ENCODE peak calls at places on chromosome 12, in five cellular contexts. E is neuronal stem cell, W is trophoblast cell, U is H1, N is H9. D is an unnamed sample. For H3K4me1, the result is how much of the 10 kb centered on the place peaks cover.

GRCh38 chr12:88328056-88328455 is 185.9 kb downstream of the TMTC3 start:
- DNase-seq in E (no peak), W (no peak), U (no peak), N (no peak), D (no peak)

GRCh38 chr12:31245822-31246469 is 80.0 kb downstream of the SINHCAF start:
- DNase-seq in E (no peak), W (peak), U (no peak), N (peak), D (no peak)

GRCh38 chr12:55797068-55797467 is 20.5 kb downstream of the SARNP start:
- DNase-seq in E (peak), W (peak), U (no peak), N (no peak), D (peak)

GRCh38 chr12:31590730-31591307 is at the start of gene DENND5B:
- DNase-seq in E (peak), W (peak), U (peak), N (peak), D (peak)

GRCh38 chr12:100795193-100796179 is 910 bp downstream of the ANO4 start:
- DNase-seq in E (no peak), W (no peak), U (no peak), N (no peak), D (peak)

GRCh38 chr12:18496156-18496555 is 234.8 kb downstream of the PIK3C2G start:
- DNase-seq in E (no peak), W (no peak), U (no peak), N (no peak), D (no peak)

GRCh38 chr12:110149104-110149660 is 25.0 kb downstream of the IFT81 start:
- DNase-seq in E (no peak), W (no peak), U (no peak), N (no peak), D (no peak)

GRCh38 chr12:64733857-64734256 is 25.3 kb downstream of the GNS start:
- DNase-seq in E (no peak), W (no peak), U (no peak), N (no peak), D (no peak)

GRCh38 chr12:127284021-127284420 is 982.9 kb upstream of the TMEM132C start:
- DNase-seq in E (no peak), W (no peak), U (no peak), N (no peak), D (no peak)

GRCh38 chr12:46516933-46517578 is 144.5 kb upstream of the SLC38A2 start:
- DNase-seq in E (no peak), W (no peak), U (no peak), N (no peak), D (no peak)

GRCh38 chr12:117897379-117898161 is 71.2 kb downstream of the KSR2 start:
- DNase-seq in E (no peak), W (no peak), U (no peak), N (no peak), D (no peak)
- H2BK12ac ChIP-seq in E (no peak), W (no peak), U (peak), N (no peak), D (no peak)

GRCh38 chr12:41058266-41058665 is 129.9 kb upstream of the PDZRN4 start:
- DNase-seq in E (no peak), W (no peak), U (no peak), N (no peak), D (no peak)

GRCh38 chr12:41051909-41052308 is 136.2 kb upstream of the PDZRN4 start:
- DNase-seq in E (no peak), W (no peak), U (no peak), N (no peak), D (no peak)

GRCh38 chr12:41053046-41053445 is 135.1 kb upstream of the PDZRN4 start:
- DNase-seq in E (no peak), W (no peak), U (no peak), N (no peak), D (no peak)

GRCh38 chr12:41052441-41052840 is 135.7 kb upstream of the PDZRN4 start:
- DNase-seq in E (no peak), W (no peak), U (no peak), N (no peak), D (no peak)

GRCh38 chr12:41055875-41056577 is 132.1 kb upstream of the PDZRN4 start:
- DNase-seq in E (no peak), W (no peak), U (no peak), N (no peak), D (peak)
- H3K14ac ChIP-seq in E (no peak), W (no peak), U (no peak), N (no peak), D (no peak)

DNA sequence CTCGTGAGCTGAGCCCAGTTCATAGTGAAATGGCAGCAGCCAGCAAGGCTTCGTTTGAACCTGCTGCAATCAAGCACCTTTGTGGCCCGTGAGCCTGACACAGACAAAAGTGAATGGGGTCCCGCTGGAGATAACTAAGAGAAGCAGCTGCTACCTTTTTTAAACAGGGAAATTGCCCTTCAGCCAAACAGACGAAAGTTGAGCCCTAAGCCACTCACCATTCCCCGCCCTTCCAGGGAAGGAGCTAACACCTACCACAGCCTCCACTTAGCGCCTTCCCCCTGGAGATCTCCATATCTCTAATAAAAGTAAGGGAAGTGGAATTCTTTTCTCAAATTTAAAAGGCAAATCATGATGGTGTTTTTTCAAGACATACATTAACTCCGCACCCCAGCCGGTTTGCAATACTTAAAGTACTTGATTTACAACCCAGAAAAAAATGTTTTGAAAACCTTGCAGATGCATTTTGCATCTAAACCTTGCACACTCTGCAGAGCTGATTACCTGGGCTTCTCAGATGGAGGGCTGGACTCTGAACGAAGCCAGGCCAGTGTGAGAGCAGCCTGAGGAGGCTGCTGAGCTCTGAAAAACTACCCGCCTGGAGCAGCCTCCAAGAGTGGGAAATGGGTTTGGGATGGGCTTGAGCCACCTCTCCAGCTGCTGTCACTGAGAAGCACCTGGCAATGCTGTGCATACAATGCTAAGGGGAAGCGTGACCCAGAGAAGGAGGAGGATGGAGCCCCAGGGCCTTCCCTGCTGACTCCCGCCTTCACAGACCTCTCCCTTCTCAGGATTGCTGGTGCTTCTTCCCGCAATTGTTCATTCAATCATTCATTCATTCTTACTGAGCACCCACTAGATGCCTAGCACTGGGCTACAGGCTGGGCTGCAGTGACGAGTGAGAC is 10.0 kb downstream of the NUAK1 start:
- DNase-seq in E (no peak), W (no peak), U (no peak), N (peak), D (no peak)
- H3K4me1 ChIP-seq in E (under half), W (half or more), U (under half), N (under half), D (under half)

GRCh38 chr12:112887542-112887941 is 19.2 kb upstream of the OAS1 start:
- DNase-seq in E (no peak), W (no peak), U (no peak), N (no peak), D (no peak)
- H2BK12ac ChIP-seq in E (no peak), W (no peak), U (no peak), N (no peak), D (no peak)

DNA sequence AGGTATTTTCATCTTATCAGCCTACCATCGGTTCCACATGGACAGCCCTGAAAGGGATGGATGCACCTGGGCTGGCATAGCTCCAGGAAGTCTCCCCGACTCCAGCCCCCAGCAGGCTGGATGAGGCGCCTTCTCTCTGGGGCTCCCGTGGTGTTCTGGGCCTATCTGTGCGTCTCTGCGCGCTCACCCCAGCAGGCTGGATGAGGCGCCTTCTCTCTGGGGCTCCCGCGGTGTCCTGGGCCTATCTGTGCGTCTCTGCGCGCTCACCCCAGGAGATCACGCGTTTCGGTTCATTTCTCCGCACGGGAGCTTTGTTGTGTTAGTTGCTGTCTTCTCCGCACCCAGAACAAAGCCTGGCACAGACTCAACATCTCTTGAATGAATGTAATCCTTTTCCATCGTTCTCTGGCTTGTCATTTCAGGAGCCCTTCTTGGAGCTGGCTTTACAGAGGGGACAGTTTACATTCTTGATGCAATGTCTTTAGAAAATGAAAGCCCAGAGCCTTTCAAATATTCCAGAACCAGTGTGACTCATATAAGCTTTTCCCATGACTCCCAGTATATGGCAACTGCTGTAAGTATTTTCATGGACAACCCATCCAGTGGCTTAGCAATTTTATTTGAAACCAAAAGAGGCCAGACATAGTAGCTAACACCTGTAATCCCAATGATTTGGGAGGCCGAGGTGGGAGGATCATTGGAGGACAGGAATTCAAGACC is 40.3 kb downstream of the CFAP251 start:
- DNase-seq in E (no peak), W (no peak), U (no peak), N (no peak), D (peak)
- H3K14ac ChIP-seq in E (no peak), W (no peak), U (no peak), N (no peak), D (no peak)

DNA sequence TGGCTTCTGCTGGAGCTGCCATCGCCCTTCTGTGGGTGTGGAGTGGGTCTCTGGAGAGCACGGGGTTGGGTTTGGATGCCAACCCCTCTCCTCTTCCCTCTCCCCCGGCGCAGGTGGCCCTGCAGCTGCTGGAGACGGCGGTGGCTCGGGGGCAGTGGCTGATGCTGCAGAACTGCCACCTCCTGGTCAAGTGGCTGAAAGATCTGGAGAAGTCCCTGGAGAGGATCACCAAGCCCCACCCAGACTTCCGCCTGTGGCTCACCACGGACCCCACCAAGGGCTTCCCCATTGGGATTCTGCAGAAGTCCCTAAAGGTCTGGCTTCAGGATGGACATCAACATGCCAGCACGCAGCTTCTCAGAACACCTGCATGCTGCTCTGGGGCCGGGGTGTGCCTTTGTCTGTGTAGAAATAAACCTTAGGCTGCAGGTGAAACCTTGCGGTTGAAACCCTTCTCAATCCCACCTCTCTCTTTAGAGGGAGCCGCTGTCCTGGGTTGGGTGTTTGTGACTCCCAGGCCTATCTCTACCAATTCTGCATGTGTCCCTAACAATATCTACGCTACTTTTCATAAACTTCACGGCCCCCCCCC is 44.3 kb downstream of the CCDC92 start:
- DNase-seq in E (no peak), W (no peak), U (no peak), N (no peak), D (no peak)
- H3K4me1 ChIP-seq in E (under half), W (under half), U (under half), N (under half), D (under half)

DNA sequence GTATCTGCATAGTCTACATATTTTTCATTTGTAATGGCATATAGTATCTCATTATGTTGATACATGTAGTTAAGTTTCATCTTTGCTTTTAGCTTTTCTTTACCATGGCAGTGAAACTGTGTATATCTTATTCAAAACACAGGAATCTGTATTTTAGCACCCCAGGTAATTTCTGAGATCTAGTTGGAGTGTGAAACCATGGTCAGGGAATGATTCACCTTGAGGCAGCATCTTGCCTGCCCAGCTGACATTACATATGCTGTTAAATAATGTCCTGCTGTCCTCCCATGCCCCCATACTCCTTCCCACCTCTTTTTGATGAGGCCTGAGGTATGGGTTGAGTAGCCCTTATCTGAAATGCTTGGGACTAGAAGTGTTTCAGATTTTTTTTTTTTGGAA is 125.4 kb upstream of the ATF1 start:
- DNase-seq in E (no peak), W (no peak), U (no peak), N (no peak), D (no peak)
- H2BK12ac ChIP-seq in E (no peak), W (no peak), U (no peak), N (no peak), D (no peak)

GRCh38 chr12:92136021-92136735 is 9.5 kb downstream of the BTG1 start:
- DNase-seq in E (no peak), W (no peak), U (no peak), N (no peak), D (no peak)
- H3K14ac ChIP-seq in E (no peak), W (no peak), U (no peak), N (no peak), D (no peak)

D was measured in mesenchymal stem cell.